ENCODE peak calls at places on chromosome 5, in five cellular contexts. E is left cardiac atrium; I is activated gamma-delta T cell treated with Interleukin-2 at 50 U/mL for 16 hours; U is iris pigment epithelial cell; C is activated naive CD4-positive, alpha-beta T cell treated with anti-CD3 and anti-CD28 coated beads for 36 hours. T is an unnamed sample.

GRCh38 chr5:113487411-113487778 is 858 bp downstream of the MCC start:
- DNase-seq in E (no peak), I (no peak), U (peak), C (no peak), T (no peak)

GRCh38 chr5:57863661-57864060 is 381.1 kb upstream of the ACTBL2 start:
- DNase-seq in E (no peak), I (no peak), U (no peak), C (no peak), T (no peak)

GRCh38 chr5:134103998-134104612 is 10.4 kb upstream of the TCF7 start:
- DNase-seq in E (no peak), I (no peak), U (no peak), C (peak), T (no peak)

GRCh38 chr5:38434981-38435710 is 121.3 kb downstream of the LIFR start:
- DNase-seq in E (no peak), I (no peak), U (no peak), C (no peak), T (peak)

GRCh38 chr5:112691758-112692157 is 45.9 kb upstream of the APC start:
- DNase-seq in E (no peak), I (peak), U (peak), C (peak), T (no peak)

GRCh38 chr5:56094579-56095361 is 100.0 kb upstream of the IL6ST start:
- DNase-seq in E (no peak), I (no peak), U (no peak), C (peak), T (no peak)

GRCh38 chr5:177472460-177473441 is 683 bp downstream of the DBN1 start:
- DNase-seq in E (no peak), I (peak), U (no peak), C (peak), T (no peak)

GRCh38 chr5:179275941-179276837 is 69.1 kb downstream of the ADAMTS2 start:
- DNase-seq in E (peak), I (no peak), U (peak), C (no peak), T (no peak)

GRCh38 chr5:124878583-124879345 is 132.3 kb upstream of the ZNF608 start:
- DNase-seq in E (no peak), I (no peak), U (no peak), C (no peak), T (no peak)

GRCh38 chr5:142600611-142601360 is 85.1 kb downstream of the FGF1 start:
- DNase-seq in E (peak), I (no peak), U (peak), C (no peak), T (no peak)

GRCh38 chr5:80156156-80156555 is 99.7 kb downstream of the SERINC5 start:
- DNase-seq in E (no peak), I (no peak), U (no peak), C (no peak), T (no peak)

GRCh38 chr5:158802941-158803341 is 296.8 kb downstream of the EBF1 start:
- DNase-seq in E (no peak), I (no peak), U (no peak), C (no peak), T (no peak)

GRCh38 chr5:180602481-180603075 is 11.3 kb upstream of the SCGB3A1 start:
- DNase-seq in E (no peak), I (no peak), U (no peak), C (no peak), T (peak)

GRCh38 chr5:80217667-80218066 is 38.2 kb downstream of the SERINC5 start:
- DNase-seq in E (no peak), I (no peak), U (no peak), C (no peak), T (no peak)

GRCh38 chr5:176396330-176396729 is 7.8 kb downstream of the HIGD2A start:
- DNase-seq in E (no peak), I (no peak), U (peak), C (no peak), T (no peak)

GRCh38 chr5:117682416-117682815 is 1107.8 kb upstream of the SEMA6A start:
- DNase-seq in E (no peak), I (no peak), U (peak), C (no peak), T (no peak)

GRCh38 chr5:9698125-9698848 is 68.1 kb upstream of the TAS2R1 start:
- DNase-seq in E (no peak), I (no peak), U (peak), C (no peak), T (no peak)

GRCh38 chr5:148416921-148417320 is 33.2 kb downstream of the FBXO38 start:
- DNase-seq in E (peak), I (no peak), U (peak), C (no peak), T (no peak)

GRCh38 chr5:38396766-38397165 is 138.4 kb downstream of the EGFLAM start:
- DNase-seq in E (no peak), I (no peak), U (no peak), C (no peak), T (no peak)

GRCh38 chr5:30539004-30539634 is 654.4 kb upstream of the CDH6 start:
- DNase-seq in E (peak), I (no peak), U (peak), C (no peak), T (peak)

GRCh38 chr5:134510970-134511795 is 14.3 kb upstream of the JADE2 start:
- DNase-seq in E (no peak), I (no peak), U (peak), C (peak), T (peak)

GRCh38 chr5:84779206-84779605 is 394.5 kb upstream of the EDIL3 start:
- DNase-seq in E (no peak), I (no peak), U (peak), C (no peak), T (no peak)

GRCh38 chr5:69074664-69075521 is 18.9 kb upstream of the SLC30A5 start:
- DNase-seq in E (no peak), I (no peak), U (no peak), C (no peak), T (no peak)

GRCh38 chr5:83184534-83184933 is 107.2 kb downstream of the XRCC4 start:
- DNase-seq in E (no peak), I (no peak), U (no peak), C (no peak), T (no peak)

T was measured in cardiac septum.